ENCODE peak calls at places on chromosomes 3 and 15, in nine cellular contexts. G is sigmoid colon, Y is stomach, X is spleen, O is esophagus muscularis mucosa, P is GM23338, Q is upper lobe of left lung, Z is Panc1, H is suprapubic skin. L is an unnamed sample.
A peak's percentile ranks its signal among the peaks of the same experiment; 100 is the strongest.

GRCh38 chr3:112391648-112392047 is 58.7 kb downstream of the CD200 start:
- DNase-seq in G (no peak), Y (no peak), X (no peak), O (no peak), P (no peak), Q (no peak), Z (no peak), H (no peak), L (no peak)

GRCh38 chr15:68418611-68419161 is 13.3 kb downstream of the ITGA11 start:
- DNase-seq in G (no peak), Y (peak; percentile 53), X (no peak), O (peak; percentile 91), P (no peak), Q (no peak), Z (no peak), H (peak; percentile 65), L (peak; percentile 19)

GRCh38 chr3:128424508-128425069 is 42.1 kb downstream of the DNAJB8 start:
- DNase-seq in G (no peak), Y (no peak), X (no peak), O (no peak), P (no peak), Q (peak; percentile 1), Z (no peak), H (no peak), L (no peak)

GRCh38 chr15:55661431-55661830 is 73.3 kb upstream of the PYGO1 start:
- DNase-seq in G (no peak), Y (no peak), X (no peak), O (no peak), P (peak; percentile 67), Q (no peak), Z (no peak), H (no peak), L (no peak)

GRCh38 chr15:85154061-85154460 is 172.4 kb downstream of the PDE8A start:
- DNase-seq in G (no peak), Y (no peak), X (no peak), O (no peak), P (peak; percentile 26), Q (no peak), Z (no peak), H (no peak), L (no peak)

GRCh38 chr3:128426128-128426921 is 40.4 kb downstream of the DNAJB8 start:
- DNase-seq in G (no peak), Y (peak; percentile 61), X (peak; percentile 92), O (no peak), P (peak; percentile 78), Q (peak; percentile 94), Z (no peak), H (no peak), L (no peak)

GRCh38 chr3:25176999-25177398 is 251.1 kb upstream of the RARB start:
- DNase-seq in G (no peak), Y (no peak), X (no peak), O (no peak), P (no peak), Q (no peak), Z (no peak), H (no peak), L (no peak)

GRCh38 chr3:69791919-69792399 is 52.7 kb downstream of the MITF start:
- DNase-seq in G (no peak), Y (no peak), X (no peak), O (no peak), P (peak; percentile 29), Q (no peak), Z (no peak), H (no peak), L (no peak)

GRCh38 chr3:159482241-159483031 is 506.2 kb upstream of the IL12A start:
- DNase-seq in G (no peak), Y (no peak), X (no peak), O (no peak), P (peak; percentile 18), Q (no peak), Z (no peak), H (no peak), L (no peak)

GRCh38 chr3:41272667-41273066 is 73.4 kb downstream of the CTNNB1 start:
- DNase-seq in G (no peak), Y (no peak), X (no peak), O (no peak), P (no peak), Q (no peak), Z (no peak), H (no peak), L (no peak)

GRCh38 chr3:16548721-16549120 is 35.2 kb upstream of the RFTN1 start:
- DNase-seq in G (no peak), Y (no peak), X (no peak), O (peak; percentile 24), P (no peak), Q (no peak), Z (no peak), H (no peak), L (no peak)

GRCh38 chr3:175260145-175260794 is 401.1 kb downstream of the NAALADL2 start:
- DNase-seq in G (no peak), Y (no peak), X (no peak), O (no peak), P (no peak), Q (no peak), Z (no peak), H (no peak), L (no peak)

GRCh38 chr3:89059201-89059600 is 48.2 kb upstream of the EPHA3 start:
- DNase-seq in G (no peak), Y (no peak), X (no peak), O (no peak), P (no peak), Q (no peak), Z (no peak), H (no peak), L (no peak)

GRCh38 chr15:63382966-63383710 is 1.5 kb upstream of the CA12 start:
- DNase-seq in G (no peak), Y (no peak), X (no peak), O (no peak), P (no peak), Q (no peak), Z (no peak), H (no peak), L (no peak)

GRCh38 chr15:45429974-45430792 is 51.8 kb upstream of the GATM start:
- DNase-seq in G (peak; percentile 81), Y (peak; percentile 86), X (peak; percentile 94), O (peak; percentile 92), P (peak; percentile 81), Q (peak; percentile 97), Z (peak; percentile 39), H (peak; percentile 85), L (no peak)

GRCh38 chr3:7874116-7874515 is 627.5 kb upstream of the LMCD1 start:
- DNase-seq in G (no peak), Y (no peak), X (no peak), O (no peak), P (no peak), Q (no peak), Z (no peak), H (no peak), L (no peak)

DNA sequence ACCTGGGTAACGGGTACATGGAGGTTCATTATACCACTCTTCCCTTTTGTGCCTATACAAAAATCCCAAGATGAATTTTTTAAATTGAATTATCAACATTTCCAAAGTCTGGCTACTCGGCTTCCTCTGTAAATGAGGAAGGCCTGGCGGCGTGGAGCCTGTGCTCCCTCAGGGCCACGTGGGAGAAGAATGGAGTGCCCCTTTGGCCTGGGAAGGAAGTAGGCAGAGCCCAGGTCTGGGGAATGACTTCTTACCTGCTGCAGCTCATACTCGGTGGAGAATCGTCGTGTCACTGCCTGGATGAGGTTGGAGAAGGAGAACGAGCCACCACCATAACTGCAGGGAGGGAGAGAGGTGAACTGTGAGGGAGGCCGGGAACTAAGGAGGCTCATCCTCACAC is 14.1 kb downstream of the MESP2 start:
- DNase-seq in G (no peak), Y (no peak), X (peak; percentile 20), O (no peak), P (no peak), Q (no peak), Z (no peak), H (no peak), L (no peak)
- H3K36me3 ChIP-seq in G (no peaks in the 10 kb centered on the region), Y (peaks cover 4% of the 10 kb centered on the region), X (no peaks in the 10 kb centered on the region), O (no peaks in the 10 kb centered on the region), P (no peaks in the 10 kb centered on the region), Q (no peaks in the 10 kb centered on the region), Z (no peaks in the 10 kb centered on the region), H (peaks cover 36% of the 10 kb centered on the region), L (no peaks in the 10 kb centered on the region)

GRCh38 chr3:187641319-187641976 is 28.7 kb downstream of the SST start:
- DNase-seq in G (no peak), Y (no peak), X (no peak), O (no peak), P (no peak), Q (no peak), Z (no peak), H (no peak), L (no peak)
- TF ChIP-seq POLR2AphosphoS5 in G (no peak), Y (no peak), X (no peak), O (no peak), P (no peak), Q (no peak), Z (no peak), H (no peak), L (no peak)

DNA sequence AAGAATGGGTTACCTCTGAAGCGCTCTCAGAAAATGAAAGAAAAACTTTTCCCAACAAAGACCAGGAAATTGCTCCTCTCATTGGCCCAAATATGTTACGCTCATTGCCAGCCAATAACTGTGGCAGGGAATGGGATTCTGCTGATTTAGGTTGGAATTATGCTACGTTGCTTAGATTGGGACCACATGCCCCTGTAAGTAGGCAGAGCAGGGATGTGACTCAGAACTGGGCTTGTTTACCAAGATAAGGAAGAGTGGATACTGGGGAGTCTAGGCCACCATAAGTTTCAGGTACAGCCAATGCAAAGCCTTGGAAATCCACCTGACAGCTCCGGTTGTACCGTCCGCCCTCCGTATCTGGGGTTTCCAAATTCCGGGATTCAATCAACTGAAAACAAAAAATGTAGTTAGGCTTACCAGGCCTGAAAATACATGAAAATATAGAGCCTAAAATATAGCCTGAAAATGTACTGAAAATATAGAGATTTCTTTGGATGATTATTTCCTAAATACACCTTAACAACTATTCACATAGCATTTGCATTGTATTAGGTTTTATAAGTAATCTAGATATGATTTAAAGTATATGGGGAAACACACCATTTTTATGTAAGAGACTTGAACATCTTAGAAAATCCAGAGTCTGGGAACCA is 1.5 kb upstream of the TCF12 start:
- DNase-seq in G (no peak), Y (no peak), X (no peak), O (no peak), P (no peak), Q (no peak), Z (no peak), H (no peak), L (no peak)
- H3K4me3 ChIP-seq in G (peak overlapping the region; percentile 94), Y (peak overlapping the region; percentile 80), X (peak overlapping the region; percentile 91), O (peak overlapping the region; percentile 96), P (peak overlapping the region; percentile 89), Q (no peak overlapping the region), Z (peak overlapping the region; percentile 79), H (peak overlapping the region; percentile 93), L (peak overlapping the region; percentile 83)

GRCh38 chr15:72249138-72249825 is 18.3 kb upstream of the PKM start:
- DNase-seq in G (no peak), Y (no peak), X (no peak), O (no peak), P (no peak), Q (no peak), Z (no peak), H (no peak), L (no peak)
- H3K36me3 ChIP-seq in G (peaks cover 93% of the 10 kb centered on the region), Y (peaks cover 97% of the 10 kb centered on the region), X (peaks cover 88% of the 10 kb centered on the region), O (peaks cover 45% of the 10 kb centered on the region), P (peaks cover 59% of the 10 kb centered on the region), Q (peaks cover 55% of the 10 kb centered on the region), Z (peaks cover 20% of the 10 kb centered on the region), H (peaks cover 85% of the 10 kb centered on the region), L (peaks cover 27% of the 10 kb centered on the region)